ENCODE peak calls at places on chromosomes 12 and 14, in six cellular contexts. M, S, C, O, J and Y are unnamed samples.

GRCh38 chr14:38992067-38992835 is 110.8 kb downstream of the SEC23A start:
- DNase-seq in M (no peak), J (no peak), C (no peak), O (no peak), S (no peak), Y (no peak)

GRCh38 chr12:109033239-109034196 is 12.7 kb upstream of the SVOP start:
- DNase-seq in J (no peak), O (no peak), C (no peak), S (no peak), M (peak; percentile 19), Y (no peak)

GRCh38 chr12:34097213-34097612 is 74.9 kb downstream of the ALG10 start:
- DNase-seq in C (no peak), M (no peak), O (no peak), J (no peak), S (no peak), Y (no peak)

GRCh38 chr12:21483531-21483930 is 17.9 kb downstream of the RECQL start:
- DNase-seq in M (no peak), O (no peak), J (peak; percentile 90), S (no peak), C (no peak), Y (no peak)

GRCh38 chr14:20472566-20473206 is 3.5 kb downstream of the PNP start:
- DNase-seq in S (no peak), M (no peak), C (no peak), J (no peak), O (no peak), Y (no peak)

GRCh38 chr12:6038160-6038559 is 86.3 kb downstream of the VWF start:
- DNase-seq in M (peak; percentile 92), C (peak; percentile 79), J (peak; percentile 74), S (peak; percentile 7), O (no peak), Y (peak; percentile 53)

GRCh38 chr12:130764475-130765185 is 48.5 kb upstream of the RIMBP2 start:
- DNase-seq in S (no peak), O (no peak), J (no peak), M (peak; percentile 36), C (no peak), Y (no peak)

GRCh38 chr14:102749393-102749792 is 27.9 kb upstream of the TRAF3 start:
- DNase-seq in S (no peak), M (peak; percentile 32), J (no peak), O (no peak), C (no peak), Y (no peak)

GRCh38 chr14:68884031-68885030 is 91.5 kb upstream of the ZFP36L1 start:
- DNase-seq in O (peak; percentile 36), S (peak; percentile 27), C (no peak), M (no peak), J (peak; percentile 72), Y (no peak)